ENCODE peak calls at places on chromosomes 13 and 19, in five cellular contexts. One of them, this sample, is unnamed.

GRCh38 chr13:109297628-109298027 is 488.8 kb downstream of the IRS2 start:
- DNase-seq in brain microvascular endothelial cell: peak; percentile 50
- DNase-seq in lung: no peak
- DNase-seq in body of pancreas: no peak
- DNase-seq in omental fat pad: no peak
- DNase-seq in this sample: no peak

GRCh38 chr19:771332-771785 is 20.4 kb downstream of the MISP start:
- DNase-seq in omental fat pad: no peak
- DNase-seq in lung: no peak
- DNase-seq in body of pancreas: no peak
- DNase-seq in brain microvascular endothelial cell: peak; percentile 22
- DNase-seq in this sample: peak; percentile 82

GRCh38 chr13:25375727-25376358 is 4.1 kb downstream of the ATP8A2 start:
- DNase-seq in omental fat pad: no peak
- DNase-seq in brain microvascular endothelial cell: peak; percentile 28
- DNase-seq in body of pancreas: peak; percentile 25
- DNase-seq in lung: peak; percentile 33
- DNase-seq in this sample: no peak

GRCh38 chr13:43054803-43055802 is 31.7 kb downstream of the DNAJC15 start:
- DNase-seq in brain microvascular endothelial cell: peak; percentile 84
- DNase-seq in lung: no peak
- DNase-seq in body of pancreas: peak; percentile 18
- DNase-seq in omental fat pad: no peak
- DNase-seq in this sample: no peak

GRCh38 chr13:33717775-33718174 is 100.2 kb upstream of the RFC3 start:
- DNase-seq in body of pancreas: no peak
- DNase-seq in omental fat pad: no peak
- DNase-seq in brain microvascular endothelial cell: no peak
- DNase-seq in lung: no peak
- DNase-seq in this sample: no peak

GRCh38 chr13:109369357-109370052 is 416.9 kb downstream of the IRS2 start:
- DNase-seq in body of pancreas: no peak
- DNase-seq in omental fat pad: no peak
- DNase-seq in brain microvascular endothelial cell: no peak
- DNase-seq in lung: no peak
- DNase-seq in this sample: no peak

GRCh38 chr19:1449467-1450442 is at the start of gene APC2:
- DNase-seq in brain microvascular endothelial cell: no peak
- DNase-seq in omental fat pad: no peak
- DNase-seq in lung: no peak
- DNase-seq in body of pancreas: no peak
- DNase-seq in this sample: no peak

GRCh38 chr19:29121684-29122083 is 91.3 kb downstream of the UQCRFS1 start:
- DNase-seq in body of pancreas: no peak
- DNase-seq in omental fat pad: no peak
- DNase-seq in lung: no peak
- DNase-seq in brain microvascular endothelial cell: no peak
- DNase-seq in this sample: no peak

GRCh38 chr13:46164661-46165060 is 17.3 kb downstream of the LCP1 start:
- DNase-seq in body of pancreas: no peak
- DNase-seq in brain microvascular endothelial cell: no peak
- DNase-seq in lung: no peak
- DNase-seq in omental fat pad: no peak
- DNase-seq in this sample: no peak

GRCh38 chr13:46160065-46160464 is 21.9 kb downstream of the LCP1 start:
- DNase-seq in lung: no peak
- DNase-seq in brain microvascular endothelial cell: no peak
- DNase-seq in body of pancreas: no peak
- DNase-seq in omental fat pad: no peak
- DNase-seq in this sample: no peak

GRCh38 chr13:46158983-46159382 is 23.0 kb downstream of the LCP1 start:
- DNase-seq in body of pancreas: no peak
- DNase-seq in brain microvascular endothelial cell: no peak
- DNase-seq in lung: no peak
- DNase-seq in omental fat pad: no peak
- DNase-seq in this sample: no peak

GRCh38 chr13:46158222-46158621 is 23.8 kb downstream of the LCP1 start:
- DNase-seq in brain microvascular endothelial cell: no peak
- DNase-seq in lung: no peak
- DNase-seq in omental fat pad: no peak
- DNase-seq in body of pancreas: no peak
- DNase-seq in this sample: no peak

GRCh38 chr13:46160474-46161066 is 21.4 kb downstream of the LCP1 start:
- DNase-seq in body of pancreas: peak; percentile 24
- DNase-seq in brain microvascular endothelial cell: peak; percentile 18
- DNase-seq in lung: no peak
- DNase-seq in omental fat pad: no peak
- DNase-seq in this sample: no peak
- TF ChIP-seq CTCF in body of pancreas: peak; percentile 83
- TF ChIP-seq CTCF in brain microvascular endothelial cell: peak; percentile 77
- TF ChIP-seq CTCF in lung: peak; percentile 61
- TF ChIP-seq CTCF in omental fat pad: no peak
- TF ChIP-seq CTCF in this sample: peak; percentile 93

GRCh38 chr13:66661336-66661735 is 568.8 kb downstream of the PCDH9 start:
- DNase-seq in brain microvascular endothelial cell: no peak
- DNase-seq in body of pancreas: no peak
- DNase-seq in lung: no peak
- DNase-seq in omental fat pad: no peak
- DNase-seq in this sample: no peak

GRCh38 chr13:66659291-66660012 is 570.7 kb downstream of the PCDH9 start:
- DNase-seq in brain microvascular endothelial cell: no peak
- DNase-seq in body of pancreas: no peak
- DNase-seq in lung: no peak
- DNase-seq in omental fat pad: no peak
- DNase-seq in this sample: no peak

GRCh38 chr13:66663206-66663605 is 566.9 kb downstream of the PCDH9 start:
- DNase-seq in lung: no peak
- DNase-seq in brain microvascular endothelial cell: no peak
- DNase-seq in body of pancreas: no peak
- DNase-seq in omental fat pad: no peak
- DNase-seq in this sample: no peak

GRCh38 chr13:66657165-66657895 is 572.8 kb downstream of the PCDH9 start:
- DNase-seq in body of pancreas: peak; percentile 52
- DNase-seq in brain microvascular endothelial cell: peak; percentile 99
- DNase-seq in omental fat pad: peak; percentile 35
- DNase-seq in lung: peak; percentile 57
- DNase-seq in this sample: no peak

DNA sequence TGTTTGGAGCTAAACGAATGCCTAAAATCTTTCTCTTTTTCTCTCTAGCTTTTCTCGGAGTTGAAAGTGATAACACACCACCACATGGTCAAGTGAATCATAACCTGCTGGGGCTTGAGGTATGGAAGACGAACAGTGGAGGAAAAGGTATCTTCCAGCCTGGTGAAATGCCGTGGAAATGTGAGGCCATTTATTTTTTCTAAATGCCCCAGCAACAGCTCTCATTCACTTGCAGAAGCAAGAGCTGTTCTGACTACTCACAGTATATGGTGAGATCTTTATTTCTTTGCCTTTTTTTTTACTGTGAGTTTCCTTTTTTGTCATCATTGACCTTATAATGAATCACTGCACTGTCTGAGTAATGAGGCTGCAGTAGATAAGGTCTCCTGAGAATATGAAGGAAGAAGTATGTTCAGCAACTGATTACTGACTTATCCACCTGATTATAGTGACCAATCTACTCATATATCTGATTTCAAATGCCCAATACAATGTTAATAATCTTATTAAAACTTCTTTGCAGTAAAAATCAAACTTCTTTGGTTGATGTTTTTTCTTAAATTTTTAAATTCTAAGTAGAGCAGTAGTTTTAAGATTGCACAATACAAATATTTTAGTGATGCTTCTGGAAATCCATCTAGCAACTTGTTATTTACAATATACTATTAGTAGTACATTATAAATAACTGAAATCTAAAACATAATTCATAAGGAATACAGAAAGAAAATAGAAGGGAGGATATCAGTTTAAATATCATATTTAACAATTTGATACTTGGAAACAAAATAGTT is 569.9 kb downstream of the PCDH9 start:
- DNase-seq in brain microvascular endothelial cell: peak; percentile 62
- DNase-seq in body of pancreas: no peak
- DNase-seq in omental fat pad: no peak
- DNase-seq in lung: no peak
- DNase-seq in this sample: no peak
- TF ChIP-seq CTCF in brain microvascular endothelial cell: no peak
- TF ChIP-seq CTCF in body of pancreas: no peak
- TF ChIP-seq CTCF in omental fat pad: no peak
- TF ChIP-seq CTCF in lung: no peak
- TF ChIP-seq CTCF in this sample: no peak

DNA sequence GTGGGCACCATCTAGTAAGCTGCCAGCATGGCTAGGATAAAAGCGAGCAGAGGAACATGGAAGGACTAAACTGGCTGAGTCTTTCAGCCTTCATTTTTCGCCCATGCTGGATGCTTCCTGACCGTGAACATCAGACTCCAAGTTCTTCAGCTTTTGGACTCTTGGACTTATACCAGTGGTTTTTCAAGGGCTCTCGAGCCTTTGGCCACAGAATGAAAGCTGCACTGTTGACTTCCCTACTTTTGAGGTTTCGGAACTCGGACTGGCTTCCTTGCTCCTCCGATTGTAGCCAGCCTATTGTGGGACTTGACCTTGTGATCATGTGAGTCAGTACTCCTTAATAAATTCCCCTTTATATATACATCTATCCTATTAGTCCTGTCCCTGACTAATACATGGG is 785.1 kb upstream of the SLITRK6 start:
- DNase-seq in body of pancreas: no peak
- DNase-seq in brain microvascular endothelial cell: no peak
- DNase-seq in omental fat pad: no peak
- DNase-seq in lung: no peak
- DNase-seq in this sample: no peak
- TF ChIP-seq CTCF in body of pancreas: no peak
- TF ChIP-seq CTCF in brain microvascular endothelial cell: no peak
- TF ChIP-seq CTCF in omental fat pad: no peak
- TF ChIP-seq CTCF in lung: no peak
- TF ChIP-seq CTCF in this sample: no peak

DNA sequence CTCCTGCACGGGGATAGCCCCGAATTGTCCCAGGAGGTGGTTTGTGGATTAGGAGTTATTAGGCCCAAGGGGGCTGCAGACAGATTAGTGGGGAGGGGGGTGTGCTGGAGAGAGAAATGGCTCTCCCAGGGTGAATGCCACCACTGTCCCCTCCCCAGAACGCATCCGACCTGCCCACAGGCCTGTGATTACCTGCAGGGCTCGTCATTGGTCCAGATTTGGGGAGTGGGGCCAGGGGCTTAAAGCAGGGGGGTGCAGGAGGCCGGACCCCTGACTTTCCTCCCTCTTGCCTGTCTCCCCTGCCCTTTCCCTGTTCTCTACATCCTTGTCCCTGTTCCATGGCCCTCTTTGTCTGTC is 1.2 kb downstream of the NRTN start:
- DNase-seq in brain microvascular endothelial cell: no peak
- DNase-seq in omental fat pad: no peak
- DNase-seq in lung: no peak
- DNase-seq in body of pancreas: no peak
- DNase-seq in this sample: no peak
- TF ChIP-seq CTCF in brain microvascular endothelial cell: no peak
- TF ChIP-seq CTCF in omental fat pad: no peak
- TF ChIP-seq CTCF in lung: no peak
- TF ChIP-seq CTCF in body of pancreas: no peak
- TF ChIP-seq CTCF in this sample: peak; percentile 56